ENCODE peak calls at places on chromosomes 16 and 17, in five cellular contexts. K is breast epithelium, R is esophagus muscularis mucosa, G is spleen, Y is sigmoid colon. S is an unnamed sample.
A peak's percentile ranks its signal among the peaks of the same experiment; 100 is the strongest.

GRCh38 chr17:45052052-45052772 is 780 bp upstream of the DCAKD start:
- DNase-seq in K (no peak), R (no peak), G (peak; percentile 85), Y (peak; percentile 80), S (peak; percentile 53)

GRCh38 chr16:20747030-20747816 is 5.6 kb upstream of the THUMPD1 start:
- DNase-seq in K (no peak), R (peak; percentile 55), G (no peak), Y (no peak), S (no peak)

GRCh38 chr16:14501331-14502255 is 128.5 kb downstream of the PARN start:
- DNase-seq in K (peak; percentile 82), R (peak; percentile 95), G (no peak), Y (peak; percentile 97), S (peak; percentile 89)

GRCh38 chr17:39700148-39700987 is 504 bp downstream of the ERBB2 start:
- DNase-seq in K (no peak), R (no peak), G (no peak), Y (no peak), S (no peak)

GRCh38 chr16:130533-131173 is 7.8 kb downstream of the NPRL3 start:
- DNase-seq in K (no peak), R (no peak), G (no peak), Y (no peak), S (no peak)

GRCh38 chr16:54159490-54160080 is 127.0 kb downstream of the IRX3 start:
- DNase-seq in K (no peak), R (no peak), G (no peak), Y (no peak), S (no peak)

GRCh38 chr17:78128616-78129384 is at the start of gene TMC6:
- DNase-seq in K (peak; percentile 68), R (no peak), G (peak; percentile 94), Y (peak; percentile 66), S (peak; percentile 74)

GRCh38 chr17:48179071-48179945 is 71.7 kb downstream of the SNX11 start:
- DNase-seq in K (no peak), R (no peak), G (no peak), Y (no peak), S (no peak)

GRCh38 chr16:3317315-3317999 is 12.2 kb downstream of the ZNF75A start:
- DNase-seq in K (no peak), R (no peak), G (no peak), Y (no peak), S (no peak)

GRCh38 chr17:60077226-60077625 is 1.5 kb downstream of the HEATR6 start:
- DNase-seq in K (no peak), R (no peak), G (no peak), Y (no peak), S (no peak)

GRCh38 chr16:22425847-22426246 is 51.4 kb upstream of the CDR2 start:
- DNase-seq in K (no peak), R (no peak), G (no peak), Y (no peak), S (no peak)

GRCh38 chr17:68759343-68760140 is 158.4 kb upstream of the FAM20A start:
- DNase-seq in K (peak; percentile 85), R (peak; percentile 96), G (peak; percentile 84), Y (peak; percentile 94), S (peak; percentile 90)

GRCh38 chr16:53048139-53048915 is 4.4 kb downstream of the CHD9NB start:
- DNase-seq in K (no peak), R (no peak), G (no peak), Y (peak; percentile 17), S (no peak)

GRCh38 chr17:80441133-80441578 is 26.2 kb downstream of the ENDOV start:
- DNase-seq in K (no peak), R (no peak), G (no peak), Y (no peak), S (no peak)

DNA sequence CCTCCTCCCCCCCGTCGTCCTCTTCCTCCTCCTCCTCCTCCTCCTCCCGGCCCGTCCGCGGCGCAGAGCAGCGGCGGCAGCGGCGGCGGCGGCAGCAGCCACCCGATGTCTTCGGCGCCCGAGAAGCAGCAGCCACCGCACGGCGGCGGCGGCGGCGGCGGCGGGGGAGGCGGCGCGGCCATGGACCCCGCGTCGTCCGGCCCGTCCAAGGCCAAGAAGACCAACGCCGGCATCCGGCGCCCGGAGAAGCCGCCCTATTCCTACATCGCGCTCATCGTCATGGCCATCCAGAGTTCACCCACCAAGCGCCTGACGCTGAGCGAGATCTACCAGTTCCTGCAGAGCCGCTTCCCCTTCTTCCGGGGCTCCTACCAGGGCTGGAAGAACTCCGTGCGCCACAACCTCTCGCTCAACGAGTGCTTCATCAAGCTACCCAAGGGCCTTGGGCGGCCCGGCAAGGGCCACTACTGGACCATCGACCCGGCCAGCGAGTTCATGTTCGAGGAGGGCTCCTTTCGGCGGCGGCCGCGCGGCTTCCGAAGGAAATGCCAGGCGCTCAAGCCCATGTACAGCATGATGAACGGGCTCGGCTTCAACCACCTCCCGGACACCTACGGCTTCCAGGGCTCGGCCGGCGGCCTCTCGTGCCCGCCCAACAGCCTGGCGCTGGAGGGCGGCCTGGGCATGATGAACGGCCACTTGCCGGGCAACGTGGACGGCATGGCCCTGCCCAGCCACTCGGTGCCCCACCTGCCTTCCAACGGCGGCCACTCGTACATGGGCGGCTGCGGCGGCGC is at the start of gene FOXF1:
- DNase-seq in K (no peak), R (no peak), G (no peak), Y (no peak), S (no peak)
- TF ChIP-seq POLR2AphosphoS5 in K (no peak), R (peak; percentile 94), G (no peak), Y (peak; percentile 88), S (peak; percentile 75)

GRCh38 chr16:10408824-10409381 is 23.0 kb downstream of the ATF7IP2 start:
- DNase-seq in K (no peak), R (no peak), G (no peak), Y (no peak), S (no peak)

GRCh38 chr16:10410469-10410868 is 24.6 kb downstream of the ATF7IP2 start:
- DNase-seq in K (no peak), R (no peak), G (no peak), Y (no peak), S (no peak)

GRCh38 chr16:10402975-10403374 is 17.1 kb downstream of the ATF7IP2 start:
- DNase-seq in K (no peak), R (no peak), G (no peak), Y (no peak), S (no peak)

DNA sequence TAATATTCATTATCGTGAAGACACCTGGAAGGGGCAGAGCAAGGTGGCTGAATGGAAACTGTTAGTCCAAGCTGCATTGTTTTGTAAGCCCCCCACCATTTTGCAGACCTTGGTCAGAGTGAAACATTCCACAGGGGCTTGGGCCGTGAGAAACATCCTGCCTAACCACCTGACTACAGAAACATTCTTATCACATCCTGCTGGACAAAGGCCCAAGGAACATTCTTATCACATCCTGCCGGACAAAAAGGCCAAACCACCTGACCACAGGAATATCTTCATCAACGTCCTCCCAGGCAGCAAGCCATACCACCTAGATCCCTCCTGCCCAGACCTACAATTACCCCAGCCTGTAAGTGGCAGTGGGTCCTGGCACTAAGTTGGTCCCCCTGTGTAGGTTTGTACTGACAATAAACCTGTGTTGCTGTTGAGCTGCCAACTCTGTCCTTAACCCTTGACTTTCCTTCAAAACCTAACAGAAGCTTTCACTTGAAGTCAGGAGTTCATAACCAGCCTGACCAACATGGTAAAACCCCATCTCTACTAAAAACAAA is 19.6 kb downstream of the ATF7IP2 start:
- DNase-seq in K (no peak), R (no peak), G (no peak), Y (no peak), S (no peak)
- H3K4me1 ChIP-seq in K (no peaks in the 10 kb centered on the region), R (no peaks in the 10 kb centered on the region), G (peaks cover 4% of the 10 kb centered on the region), Y (no peaks in the 10 kb centered on the region), S (no peaks in the 10 kb centered on the region)

DNA sequence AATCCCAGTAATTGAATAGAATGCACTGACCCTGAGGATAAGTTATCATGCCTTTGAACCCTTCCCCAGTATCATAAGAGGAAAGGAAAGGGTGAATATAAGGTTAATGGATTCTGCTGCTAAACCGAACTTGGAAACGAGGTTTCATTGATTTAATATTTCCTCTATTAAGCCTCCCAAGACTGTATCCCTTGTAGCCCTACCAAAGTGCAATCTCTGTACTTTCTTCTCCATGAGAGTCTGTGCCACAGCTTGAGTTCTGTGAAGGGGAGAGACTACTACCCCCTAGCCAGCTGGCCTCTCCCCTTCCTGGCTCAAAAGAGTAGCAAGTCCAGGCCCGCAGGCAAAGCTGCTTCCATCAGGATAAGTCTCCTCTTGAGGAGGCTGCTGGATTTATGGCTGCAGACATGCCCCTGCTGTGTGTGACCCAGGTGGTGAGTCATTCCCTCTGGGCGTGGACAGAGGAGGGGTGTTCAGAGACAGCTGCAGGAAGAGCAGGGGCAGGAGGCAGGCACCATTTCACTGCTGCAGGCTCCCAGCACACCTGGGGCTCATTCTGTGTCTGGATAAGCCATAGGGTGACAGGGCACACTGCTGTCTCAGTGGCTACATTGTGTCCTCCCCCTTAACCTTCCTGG is 58.4 kb downstream of the TOM1L2 start:
- DNase-seq in K (peak; percentile 75), R (peak; percentile 93), G (no peak), Y (peak; percentile 92), S (peak; percentile 60)
- TF ChIP-seq POLR2AphosphoS5 in K (no peak), R (peak; percentile 20), G (peak; percentile 46), Y (peak; percentile 75), S (no peak)

GRCh38 chr16:66085651-66086050 is 280.8 kb upstream of the CDH5 start:
- DNase-seq in K (no peak), R (peak; percentile 55), G (no peak), Y (no peak), S (no peak)

GRCh38 chr16:66082424-66082823 is 284.1 kb upstream of the CDH5 start:
- DNase-seq in K (no peak), R (no peak), G (no peak), Y (no peak), S (no peak)

GRCh38 chr16:66079671-66080070 is 286.8 kb upstream of the CDH5 start:
- DNase-seq in K (no peak), R (no peak), G (no peak), Y (no peak), S (no peak)

GRCh38 chr16:66084306-66084705 is 282.2 kb upstream of the CDH5 start:
- DNase-seq in K (no peak), R (no peak), G (no peak), Y (no peak), S (no peak)

DNA sequence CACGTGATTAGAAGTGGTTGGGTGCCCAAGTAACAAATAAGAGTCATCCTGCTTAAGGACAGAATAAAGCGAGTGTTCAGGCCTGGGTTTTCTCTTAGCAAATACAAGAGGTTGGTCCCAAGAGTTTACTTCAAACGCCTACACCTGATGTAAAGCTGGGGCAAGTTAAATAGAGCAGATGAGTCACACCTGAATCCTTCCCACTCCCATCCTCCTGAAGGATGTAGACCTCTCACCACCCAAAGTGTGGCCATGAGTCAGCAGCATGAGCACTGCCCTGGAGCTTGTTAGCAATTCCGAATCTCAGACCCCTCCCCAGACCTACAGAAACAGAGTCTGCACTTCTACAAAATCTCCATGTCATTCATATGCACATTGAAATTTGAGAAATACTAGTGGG is 284.5 kb upstream of the CDH5 start:
- DNase-seq in K (no peak), R (peak; percentile 62), G (no peak), Y (no peak), S (no peak)
- H3K4me1 ChIP-seq in K (no peaks in the 10 kb centered on the region), R (peaks cover 7% of the 10 kb centered on the region), G (no peaks in the 10 kb centered on the region), Y (no peaks in the 10 kb centered on the region), S (no peaks in the 10 kb centered on the region)